ENCODE peak calls at places on chromosomes 1 and 21, in ten cellular contexts. A is heart left ventricle, I is adrenal gland, E is uterus, D is HCT116, F is IMR-90, J is stomach, Z is Peyer's patch, K is prostate gland, T is A549. C is an unnamed sample.

GRCh38 chr1:48202030-48202752 is 20.3 kb upstream of the SLC5A9 start:
- DNase-seq in A (peak; percentile 73), I (peak; percentile 55), E (peak; percentile 56), D (peak; percentile 37), F (peak; percentile 81), J (peak; percentile 74), Z (peak; percentile 72), K (peak; percentile 59), T (peak; percentile 21), C (peak; percentile 78)

GRCh38 chr21:46622226-46622625 is 13.2 kb upstream of the PRMT2 start:
- DNase-seq in A (peak; percentile 74), I (no peak), E (no peak), D (no peak), F (no peak), J (no peak), Z (no peak), K (no peak), T (no peak), C (peak; percentile 72)

GRCh38 chr1:230851291-230851691 is 17.0 kb downstream of the C1orf198 start:
- DNase-seq in A (no peak), I (no peak), E (no peak), D (no peak), F (peak; percentile 55), J (no peak), Z (no peak), K (no peak), T (no peak), C (no peak)

GRCh38 chr1:23791434-23792047 is 596 bp downstream of the LYPLA2 start:
- DNase-seq in A (no peak), I (peak; percentile 41), E (no peak), D (no peak), F (no peak), J (peak; percentile 49), Z (peak; percentile 59), K (no peak), T (no peak), C (no peak)

GRCh38 chr1:203861379-203862184 is at the start of gene SNRPE:
- DNase-seq in A (peak; percentile 96), I (peak; percentile 98), E (peak; percentile 96), D (peak; percentile 98), F (peak; percentile 98), J (peak; percentile 95), Z (peak; percentile 98), K (peak; percentile 95), T (peak; percentile 95), C (peak; percentile 97)

GRCh38 chr1:32741417-32742131 is 39.0 kb upstream of the SYNC start:
- DNase-seq in A (no peak), I (no peak), E (no peak), D (no peak), F (no peak), J (no peak), Z (peak; percentile 81), K (no peak), T (peak; percentile 69), C (no peak)

GRCh38 chr1:230804396-230804795 is 57.2 kb downstream of the CAPN9 start:
- DNase-seq in A (no peak), I (no peak), E (no peak), D (no peak), F (no peak), J (no peak), Z (no peak), K (no peak), T (no peak), C (no peak)

GRCh38 chr1:16212251-16212961 is at the start of gene ARHGEF19:
- DNase-seq in A (no peak), I (no peak), E (no peak), D (no peak), F (no peak), J (peak; percentile 80), Z (no peak), K (peak; percentile 80), T (no peak), C (no peak)

GRCh38 chr1:180247061-180247460 is 17.0 kb downstream of the LHX4 start:
- DNase-seq in A (no peak), I (no peak), E (no peak), D (no peak), F (peak; percentile 37), J (no peak), Z (peak; percentile 5), K (no peak), T (no peak), C (no peak)

GRCh38 chr1:157278383-157279156 is 140.4 kb upstream of the ETV3 start:
- DNase-seq in A (no peak), I (no peak), E (no peak), D (no peak), F (no peak), J (no peak), Z (no peak), K (no peak), T (no peak), C (no peak)

GRCh38 chr1:180791806-180792205 is 120.9 kb upstream of the KIAA1614 start:
- DNase-seq in A (no peak), I (no peak), E (no peak), D (no peak), F (peak; percentile 17), J (no peak), Z (no peak), K (no peak), T (no peak), C (no peak)

GRCh38 chr21:34526236-34526617 is 14.2 kb upstream of the KCNE1 start:
- DNase-seq in A (no peak), I (no peak), E (no peak), D (no peak), F (no peak), J (no peak), Z (no peak), K (no peak), T (no peak), C (no peak)
- TF ChIP-seq POLR2A in A (no peak), I (no peak), E (no peak), D (no peak), F (no peak), J (no peak), Z (no peak), K (no peak), T (no peak), C (no peak)

GRCh38 chr1:169550294-169550693 is 36.0 kb downstream of the F5 start:
- DNase-seq in A (no peak), I (no peak), E (no peak), D (peak; percentile 40), F (peak; percentile 38), J (no peak), Z (no peak), K (no peak), T (peak; percentile 34), C (no peak)

GRCh38 chr1:169548312-169548711 is 38.0 kb downstream of the F5 start:
- DNase-seq in A (no peak), I (no peak), E (no peak), D (no peak), F (no peak), J (no peak), Z (no peak), K (no peak), T (no peak), C (no peak)

GRCh38 chr1:169545472-169545871 is 40.8 kb downstream of the F5 start:
- DNase-seq in A (no peak), I (no peak), E (no peak), D (no peak), F (no peak), J (no peak), Z (no peak), K (no peak), T (no peak), C (no peak)

GRCh38 chr1:169546087-169546995 is 39.9 kb downstream of the F5 start:
- DNase-seq in A (no peak), I (peak; percentile 65), E (peak; percentile 65), D (peak; percentile 65), F (peak; percentile 79), J (peak; percentile 55), Z (no peak), K (peak; percentile 73), T (no peak), C (peak; percentile 74)
- H3K27ac ChIP-seq in A (no peak overlapping the region), I (no peak overlapping the region), E (no peak overlapping the region), D (no peak overlapping the region), F (no peak overlapping the region), J (no peak overlapping the region), Z (no peak overlapping the region), K (no peak overlapping the region), T (no peak overlapping the region), C (no peak overlapping the region)

DNA sequence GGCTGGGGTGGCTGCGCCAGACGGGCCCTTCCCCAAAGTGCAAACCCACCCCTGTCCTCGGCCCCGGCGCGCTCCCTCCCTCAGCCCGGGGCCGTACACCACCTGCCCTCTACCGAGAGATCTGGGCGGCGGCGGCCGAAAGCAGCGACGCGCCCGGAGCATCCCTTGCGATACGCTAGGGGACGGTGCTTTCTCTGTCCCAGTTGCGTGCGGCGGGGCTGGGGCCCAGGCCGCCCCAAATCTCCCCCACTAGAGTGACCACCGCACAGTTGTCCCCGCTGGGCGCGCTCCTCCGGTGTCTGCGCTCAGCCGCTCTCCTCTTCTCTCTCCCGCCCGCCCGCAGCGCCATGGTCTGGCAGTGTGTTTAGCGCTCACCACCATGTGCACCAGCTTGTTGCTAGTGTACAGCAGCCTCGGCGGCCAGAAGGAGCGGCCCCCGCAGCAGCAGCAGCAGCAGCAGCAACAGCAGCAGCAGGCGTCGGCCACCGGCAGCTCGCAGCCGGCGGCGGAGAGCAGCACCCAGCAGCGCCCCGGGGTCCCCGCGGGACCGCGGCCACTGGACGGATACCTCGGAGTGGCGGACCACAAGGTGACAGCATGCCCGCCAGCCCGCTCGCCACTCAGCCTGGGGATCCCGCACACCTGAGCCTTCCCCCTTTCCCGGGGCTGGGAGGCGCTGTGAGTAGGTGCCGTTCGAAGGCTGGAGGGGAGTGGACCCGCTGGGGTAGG is 1.0 kb downstream of the ST6GALNAC5 start:
- DNase-seq in A (peak; percentile 54), I (peak; percentile 51), E (no peak), D (no peak), F (peak; percentile 29), J (peak; percentile 25), Z (peak; percentile 47), K (no peak), T (peak; percentile 37), C (peak; percentile 76)
- H3K4me3 ChIP-seq in A (peak overlapping the region; percentile 42), I (peak overlapping the region; percentile 54), E (peak overlapping the region; percentile 42), D (no peak overlapping the region), F (peak overlapping the region; percentile 57), J (peak overlapping the region; percentile 53), Z (peak overlapping the region; percentile 47), K (peak overlapping the region; percentile 16), T (peak overlapping the region; percentile 41), C (peak overlapping the region; percentile 60)

GRCh38 chr1:208212893-208213292 is 31.3 kb downstream of the PLXNA2 start:
- DNase-seq in A (no peak), I (no peak), E (no peak), D (no peak), F (no peak), J (no peak), Z (no peak), K (no peak), T (no peak), C (no peak)

GRCh38 chr1:208216062-208216461 is 28.1 kb downstream of the PLXNA2 start:
- DNase-seq in A (no peak), I (no peak), E (no peak), D (no peak), F (peak; percentile 75), J (no peak), Z (no peak), K (no peak), T (no peak), C (no peak)

GRCh38 chr1:208211901-208212843 is 32.0 kb downstream of the PLXNA2 start:
- DNase-seq in A (no peak), I (no peak), E (no peak), D (no peak), F (no peak), J (no peak), Z (no peak), K (no peak), T (no peak), C (no peak)

GRCh38 chr1:208215393-208215792 is 28.8 kb downstream of the PLXNA2 start:
- DNase-seq in A (no peak), I (no peak), E (no peak), D (no peak), F (no peak), J (no peak), Z (no peak), K (no peak), T (no peak), C (no peak)

GRCh38 chr1:208213786-208214185 is 30.4 kb downstream of the PLXNA2 start:
- DNase-seq in A (no peak), I (no peak), E (no peak), D (no peak), F (no peak), J (no peak), Z (no peak), K (no peak), T (no peak), C (no peak)
- TF ChIP-seq POLR2A in A (no peak), I (no peak), E (no peak), D (no peak), F (no peak), J (no peak), Z (no peak), K (no peak), T (no peak), C (no peak)

C was measured in testis.